ENCODE peak calls at places on chromosome 21, in four cellular contexts. B is brain microvascular endothelial cell; J is activated T-helper 2 cell treated with anti-CD3 and anti-CD28 coated beads, Interferon-gamma antibody, Interleukin-2, Interleukin-4, amounts not matched to agents 10 μg/mL and 5 μg/mL and 100 μg/mL, durations not matched to agents 14 hours and 24 hours and 36 hours; W is germinal center. I is an unnamed sample.

GRCh38 chr21:35651166-35651565 is 409.2 kb downstream of the SETD4 start:
- DNase-seq in B (no peak), J (no peak), W (no peak), I (no peak)

GRCh38 chr21:35963920-35964451 is 96.3 kb downstream of the SETD4 start:
- DNase-seq in B (no peak), J (no peak), W (no peak), I (no peak)

GRCh38 chr21:26849428-26850115 is 4.4 kb upstream of the ADAMTS1 start:
- DNase-seq in B (peak; percentile 37), J (no peak), W (no peak), I (peak; percentile 29)

GRCh38 chr21:45404726-45405270 is at the start of gene COL18A1:
- DNase-seq in B (no peak), J (no peak), W (peak; percentile 63), I (peak; percentile 82)

GRCh38 chr21:44051462-44051941 is 39.4 kb downstream of the TRAPPC10 start:
- DNase-seq in B (peak; percentile 79), J (no peak), W (no peak), I (no peak)

GRCh38 chr21:25331286-25331685 is 276.0 kb downstream of the MRPL39 start:
- DNase-seq in B (no peak), J (no peak), W (no peak), I (no peak)

GRCh38 chr21:38228115-38228514 is 28.7 kb upstream of the KCNJ15 start:
- DNase-seq in B (no peak), J (no peak), W (no peak), I (no peak)

GRCh38 chr21:44348861-44349260 is 4.6 kb upstream of the TRPM2 start:
- DNase-seq in B (no peak), J (no peak), W (no peak), I (no peak)

GRCh38 chr21:45826733-45827692 is 154.6 kb upstream of the COL6A1 start:
- DNase-seq in B (no peak), J (peak; percentile 4), W (peak; percentile 25), I (no peak)

GRCh38 chr21:37764696-37765095 is 151.6 kb downstream of the KCNJ6 start:
- DNase-seq in B (no peak), J (no peak), W (no peak), I (no peak)

GRCh38 chr21:33816148-33816547 is 99.5 kb downstream of the ATP5PO start:
- DNase-seq in B (no peak), J (no peak), W (no peak), I (no peak)

GRCh38 chr21:45792682-45793383 is 149.3 kb downstream of the PCBP3 start:
- DNase-seq in B (no peak), J (no peak), W (no peak), I (no peak)

GRCh38 chr21:45154511-45155508 is 80.4 kb downstream of the ADARB1 start:
- DNase-seq in B (peak; percentile 95), J (peak; percentile 47), W (no peak), I (peak; percentile 66)

GRCh38 chr21:27403011-27403410 is 436.1 kb upstream of the ADAMTS5 start:
- DNase-seq in B (no peak), J (no peak), W (no peak), I (no peak)

GRCh38 chr21:40797881-40798280 is 49.1 kb downstream of the DSCAM start:
- DNase-seq in B (no peak), J (no peak), W (no peak), I (no peak)

GRCh38 chr21:16218682-16219343 is 489.0 kb downstream of the USP25 start:
- DNase-seq in B (no peak), J (no peak), W (no peak), I (no peak)

GRCh38 chr21:26177741-26178452 is 7.3 kb upstream of the APP start:
- DNase-seq in B (no peak), J (no peak), W (no peak), I (no peak)